ENCODE peak calls at places on chromosomes 16 and 17, in nine cellular contexts. One of them, this sample, is unnamed.
A peak's percentile ranks its signal among the peaks of the same experiment; 100 is the strongest.

GRCh38 chr16:88299751-88300462 is 82.9 kb upstream of the ZNF469 start:
- DNase-seq in H54: no peak
- DNase-seq in Peyer's patch: no peak
- DNase-seq in lower leg skin: no peak
- DNase-seq in K562: no peak
- DNase-seq in sigmoid colon: no peak
- DNase-seq in heart left ventricle: peak; percentile 20
- DNase-seq in A549: no peak
- DNase-seq in stomach: no peak
- DNase-seq in this sample: no peak

GRCh38 chr17:29616300-29617048 is 6.2 kb downstream of the CORO6 start:
- DNase-seq in H54: no peak
- DNase-seq in Peyer's patch: no peak
- DNase-seq in lower leg skin: peak; percentile 86
- DNase-seq in K562: no peak
- DNase-seq in sigmoid colon: no peak
- DNase-seq in heart left ventricle: peak; percentile 31
- DNase-seq in A549: no peak
- DNase-seq in stomach: no peak
- DNase-seq in this sample: no peak

GRCh38 chr17:55825213-55825612 is 74.4 kb downstream of the PCTP start:
- DNase-seq in H54: no peak
- DNase-seq in Peyer's patch: no peak
- DNase-seq in lower leg skin: no peak
- DNase-seq in K562: peak; percentile 22
- DNase-seq in sigmoid colon: no peak
- DNase-seq in heart left ventricle: no peak
- DNase-seq in A549: peak; percentile 13
- DNase-seq in stomach: no peak
- DNase-seq in this sample: no peak

GRCh38 chr17:16283705-16284104 is 66.7 kb downstream of the PIGL start:
- DNase-seq in H54: no peak
- DNase-seq in Peyer's patch: no peak
- DNase-seq in lower leg skin: no peak
- DNase-seq in K562: no peak
- DNase-seq in sigmoid colon: no peak
- DNase-seq in heart left ventricle: no peak
- DNase-seq in A549: no peak
- DNase-seq in stomach: no peak
- DNase-seq in this sample: no peak

GRCh38 chr16:49490321-49490705 is 116.7 kb downstream of the C16orf78 start:
- DNase-seq in H54: no peak
- DNase-seq in Peyer's patch: no peak
- DNase-seq in lower leg skin: peak; percentile 60
- DNase-seq in K562: no peak
- DNase-seq in sigmoid colon: peak; percentile 47
- DNase-seq in heart left ventricle: peak; percentile 6
- DNase-seq in A549: no peak
- DNase-seq in stomach: no peak
- DNase-seq in this sample: no peak

GRCh38 chr16:4472880-4473279 is 1.5 kb downstream of the NMRAL1 start:
- DNase-seq in H54: no peak
- DNase-seq in Peyer's patch: no peak
- DNase-seq in lower leg skin: no peak
- DNase-seq in K562: no peak
- DNase-seq in sigmoid colon: no peak
- DNase-seq in heart left ventricle: no peak
- DNase-seq in A549: no peak
- DNase-seq in stomach: no peak
- DNase-seq in this sample: no peak

GRCh38 chr16:24850289-24850931 is 4.6 kb downstream of the SLC5A11 start:
- DNase-seq in H54: no peak
- DNase-seq in Peyer's patch: no peak
- DNase-seq in lower leg skin: peak; percentile 82
- DNase-seq in K562: no peak
- DNase-seq in sigmoid colon: peak; percentile 34
- DNase-seq in heart left ventricle: no peak
- DNase-seq in A549: no peak
- DNase-seq in stomach: no peak
- DNase-seq in this sample: no peak

GRCh38 chr17:13016881-13017622 is 775 bp downstream of the ELAC2 start:
- DNase-seq in H54: peak; percentile 26
- DNase-seq in Peyer's patch: no peak
- DNase-seq in lower leg skin: peak; percentile 6
- DNase-seq in K562: no peak
- DNase-seq in sigmoid colon: no peak
- DNase-seq in heart left ventricle: no peak
- DNase-seq in A549: peak; percentile 44
- DNase-seq in stomach: no peak
- DNase-seq in this sample: peak; percentile 30

GRCh38 chr17:9258115-9259020 is 237.1 kb downstream of the NTN1 start:
- DNase-seq in H54: no peak
- DNase-seq in Peyer's patch: no peak
- DNase-seq in lower leg skin: no peak
- DNase-seq in K562: no peak
- DNase-seq in sigmoid colon: no peak
- DNase-seq in heart left ventricle: no peak
- DNase-seq in A549: no peak
- DNase-seq in stomach: no peak
- DNase-seq in this sample: no peak

GRCh38 chr16:75252946-75253911 is 1.8 kb upstream of the BCAR1 start:
- DNase-seq in H54: no peak
- DNase-seq in Peyer's patch: no peak
- DNase-seq in lower leg skin: no peak
- DNase-seq in K562: no peak
- DNase-seq in sigmoid colon: peak; percentile 77
- DNase-seq in heart left ventricle: peak; percentile 32
- DNase-seq in A549: no peak
- DNase-seq in stomach: no peak
- DNase-seq in this sample: no peak

GRCh38 chr17:78490156-78490555 is 87.0 kb downstream of the DNAH17 start:
- DNase-seq in H54: no peak
- DNase-seq in Peyer's patch: no peak
- DNase-seq in lower leg skin: no peak
- DNase-seq in K562: no peak
- DNase-seq in sigmoid colon: no peak
- DNase-seq in heart left ventricle: no peak
- DNase-seq in A549: no peak
- DNase-seq in stomach: peak; percentile 35
- DNase-seq in this sample: no peak

GRCh38 chr16:49277766-49278566 is 3.7 kb downstream of the CBLN1 start:
- DNase-seq in H54: no peak
- DNase-seq in Peyer's patch: no peak
- DNase-seq in lower leg skin: no peak
- DNase-seq in K562: no peak
- DNase-seq in sigmoid colon: no peak
- DNase-seq in heart left ventricle: no peak
- DNase-seq in A549: no peak
- DNase-seq in stomach: no peak
- DNase-seq in this sample: no peak

GRCh38 chr16:10866196-10866976 is 10.6 kb upstream of the CIITA start:
- DNase-seq in H54: no peak
- DNase-seq in Peyer's patch: no peak
- DNase-seq in lower leg skin: no peak
- DNase-seq in K562: no peak
- DNase-seq in sigmoid colon: no peak
- DNase-seq in heart left ventricle: peak; percentile 47
- DNase-seq in A549: no peak
- DNase-seq in stomach: no peak
- DNase-seq in this sample: no peak

GRCh38 chr17:33291248-33292183 is 1.6 kb downstream of the ASIC2 start:
- DNase-seq in H54: no peak
- DNase-seq in Peyer's patch: peak; percentile 69
- DNase-seq in lower leg skin: peak; percentile 86
- DNase-seq in K562: peak; percentile 22
- DNase-seq in sigmoid colon: no peak
- DNase-seq in heart left ventricle: no peak
- DNase-seq in A549: peak; percentile 26
- DNase-seq in stomach: no peak
- DNase-seq in this sample: peak; percentile 84

GRCh38 chr17:50076221-50076590 is 18.9 kb upstream of the PDK2 start:
- DNase-seq in H54: no peak
- DNase-seq in Peyer's patch: no peak
- DNase-seq in lower leg skin: no peak
- DNase-seq in K562: no peak
- DNase-seq in sigmoid colon: no peak
- DNase-seq in heart left ventricle: no peak
- DNase-seq in A549: no peak
- DNase-seq in stomach: no peak
- DNase-seq in this sample: no peak

DNA sequence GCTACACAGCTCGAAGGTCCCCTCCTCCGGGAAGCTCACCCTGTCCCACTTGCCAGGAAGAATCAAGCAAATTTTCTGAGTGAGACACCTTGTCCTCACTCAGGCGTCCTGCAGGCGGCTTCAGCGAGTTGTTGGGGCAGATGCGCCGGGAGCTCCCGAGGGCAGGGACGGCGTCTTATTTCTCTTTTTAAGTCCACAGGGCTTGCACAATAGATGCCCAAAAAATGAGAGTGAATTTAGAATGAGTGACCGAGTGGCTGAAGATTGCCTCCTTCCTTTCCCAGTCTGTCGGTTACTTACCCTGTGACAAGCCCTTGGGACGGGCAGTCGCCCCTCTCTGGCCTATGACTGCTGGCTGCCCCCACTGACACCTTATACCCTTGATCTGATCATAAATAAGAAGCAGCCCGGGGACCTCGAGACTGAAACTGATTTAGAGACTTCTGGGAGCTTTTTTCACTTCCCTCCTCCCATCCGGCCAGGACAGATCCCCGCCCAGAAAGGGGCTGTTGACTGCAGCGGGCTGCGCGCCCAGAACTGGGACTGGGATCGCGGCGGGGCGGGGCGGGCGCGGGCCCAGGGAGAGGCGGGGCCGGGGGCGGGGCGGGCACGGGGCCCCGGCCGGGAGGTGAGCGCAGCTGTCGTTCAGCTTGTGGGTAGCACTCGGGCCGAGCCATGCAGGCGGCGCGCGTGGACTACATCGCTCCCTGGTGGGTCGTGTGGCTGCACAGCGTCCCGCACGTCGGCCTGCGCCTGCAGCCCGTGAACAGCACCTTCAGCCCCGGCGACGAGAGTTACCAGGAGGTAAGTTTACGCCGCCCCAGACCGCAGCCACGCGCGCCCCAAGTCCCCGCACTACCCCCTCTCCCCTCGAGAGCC is at the start of gene TTYH2:
- DNase-seq in H54: peak; percentile 92
- DNase-seq in Peyer's patch: peak; percentile 89
- DNase-seq in lower leg skin: peak; percentile 97
- DNase-seq in K562: peak; percentile 91
- DNase-seq in sigmoid colon: peak; percentile 96
- DNase-seq in heart left ventricle: peak; percentile 94
- DNase-seq in A549: peak; percentile 84
- DNase-seq in stomach: peak; percentile 88
- DNase-seq in this sample: peak; percentile 96
- TF ChIP-seq POLR2A in H54: peak; percentile 61
- TF ChIP-seq POLR2A in Peyer's patch: no peak
- TF ChIP-seq POLR2A in lower leg skin: no peak
- TF ChIP-seq POLR2A in K562: no peak
- TF ChIP-seq POLR2A in sigmoid colon: peak; percentile 20
- TF ChIP-seq POLR2A in heart left ventricle: peak; percentile 60
- TF ChIP-seq POLR2A in A549: peak; percentile 49
- TF ChIP-seq POLR2A in stomach: no peak
- TF ChIP-seq POLR2A in this sample: peak; percentile 48

GRCh38 chr17:46191332-46192210 is 1.7 kb downstream of the KANSL1 start:
- DNase-seq in H54: peak; percentile 75
- DNase-seq in Peyer's patch: no peak
- DNase-seq in lower leg skin: no peak
- DNase-seq in K562: peak; percentile 52
- DNase-seq in sigmoid colon: no peak
- DNase-seq in heart left ventricle: no peak
- DNase-seq in A549: peak; percentile 97
- DNase-seq in stomach: no peak
- DNase-seq in this sample: no peak
- TF ChIP-seq POLR2A in H54: no peak
- TF ChIP-seq POLR2A in Peyer's patch: no peak
- TF ChIP-seq POLR2A in lower leg skin: no peak
- TF ChIP-seq POLR2A in K562: peak; percentile 45
- TF ChIP-seq POLR2A in sigmoid colon: no peak
- TF ChIP-seq POLR2A in heart left ventricle: no peak
- TF ChIP-seq POLR2A in A549: no peak
- TF ChIP-seq POLR2A in stomach: no peak
- TF ChIP-seq POLR2A in this sample: no peak

GRCh38 chr17:47830991-47831933 is at the start of the genes LRRC46 and MRPL10:
- DNase-seq in H54: peak; percentile 96
- DNase-seq in Peyer's patch: peak; percentile 94
- DNase-seq in lower leg skin: peak; percentile 98
- DNase-seq in K562: peak; percentile 99
- DNase-seq in sigmoid colon: peak; percentile 97
- DNase-seq in heart left ventricle: peak; percentile 94
- DNase-seq in A549: peak; percentile 99
- DNase-seq in stomach: peak; percentile 95
- DNase-seq in this sample: peak; percentile 95
- TF ChIP-seq POLR2A in H54: peak; percentile 93
- TF ChIP-seq POLR2A in Peyer's patch: peak; percentile 86
- TF ChIP-seq POLR2A in lower leg skin: peak; percentile 51
- TF ChIP-seq POLR2A in K562: peak; percentile 97
- TF ChIP-seq POLR2A in sigmoid colon: peak; percentile 84
- TF ChIP-seq POLR2A in heart left ventricle: peak; percentile 85
- TF ChIP-seq POLR2A in A549: peak; percentile 96
- TF ChIP-seq POLR2A in stomach: peak; percentile 63
- TF ChIP-seq POLR2A in this sample: peak; percentile 70

DNA sequence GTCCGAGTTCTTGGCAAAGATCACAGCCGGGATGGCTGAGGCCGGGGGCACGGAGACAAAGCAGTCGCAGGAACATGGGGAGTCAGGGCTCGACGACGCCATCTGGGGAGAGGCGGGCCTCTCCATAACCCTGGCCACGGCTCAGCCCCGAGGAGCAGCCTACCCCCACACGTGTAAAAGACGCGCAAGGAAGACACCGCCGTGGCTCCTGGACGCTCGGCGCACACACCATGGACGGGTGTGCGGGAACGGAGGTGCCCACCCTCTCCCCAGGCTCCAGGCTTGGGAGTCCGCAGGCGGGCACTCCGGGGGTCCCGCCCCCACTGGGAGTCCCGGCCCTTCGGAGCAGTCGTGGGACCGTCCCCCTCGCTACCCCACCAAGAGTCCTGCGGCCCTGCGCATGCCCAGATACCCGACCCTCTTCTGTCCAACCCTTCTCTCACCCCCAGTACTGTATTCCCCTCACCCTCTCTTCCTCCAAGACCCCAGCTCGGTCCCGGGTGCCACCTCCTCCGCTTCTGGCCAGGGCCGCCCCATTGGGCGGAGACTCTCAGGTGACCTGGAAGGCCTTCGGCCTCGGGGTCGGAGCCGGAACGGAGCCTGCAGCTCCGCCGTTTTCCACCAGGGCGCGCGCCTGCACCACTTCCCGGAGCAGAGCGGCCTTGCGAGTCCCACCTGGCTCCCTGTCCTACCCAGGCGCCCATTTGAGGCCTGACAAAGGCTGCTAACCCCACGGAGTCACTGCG is at the start of gene SCRN2:
- DNase-seq in H54: peak; percentile 93
- DNase-seq in Peyer's patch: peak; percentile 97
- DNase-seq in lower leg skin: peak; percentile 98
- DNase-seq in K562: peak; percentile 90
- DNase-seq in sigmoid colon: peak; percentile 94
- DNase-seq in heart left ventricle: peak; percentile 91
- DNase-seq in A549: peak; percentile 93
- DNase-seq in stomach: peak; percentile 93
- DNase-seq in this sample: peak; percentile 99
- TF ChIP-seq POLR2A in H54: peak; percentile 8
- TF ChIP-seq POLR2A in Peyer's patch: peak; percentile 22
- TF ChIP-seq POLR2A in lower leg skin: no peak
- TF ChIP-seq POLR2A in K562: peak; percentile 75
- TF ChIP-seq POLR2A in sigmoid colon: no peak
- TF ChIP-seq POLR2A in heart left ventricle: no peak
- TF ChIP-seq POLR2A in A549: peak; percentile 49
- TF ChIP-seq POLR2A in stomach: no peak
- TF ChIP-seq POLR2A in this sample: peak; percentile 49

This sample was measured in upper lobe of left lung.